ENCODE peak calls at places on chromosomes 3 and 15, in six cellular contexts. W is fibroblast of lung, U is GM20000, Z is fibroblast of mammary gland, Y is H9, D is pancreas. L is an unnamed sample.

GRCh38 chr15:74610302-74610951 is 5.2 kb upstream of the CLK3 start:
- DNase-seq in U (no peak), Y (no peak), W (peak), D (peak), Z (no peak), L (peak)

GRCh38 chr15:62809106-62809967 is 233.2 kb upstream of the TPM1 start:
- DNase-seq in Z (peak), Y (no peak), W (peak), U (no peak), D (no peak), L (no peak)

GRCh38 chr15:78195735-78196201 is 38.6 kb downstream of the ACSBG1 start:
- DNase-seq in D (no peak), Z (no peak), W (no peak), U (peak), Y (peak), L (peak)

GRCh38 chr3:139355502-139355901 is 11.7 kb downstream of the MRPS22 start:
- DNase-seq in D (no peak), W (peak), U (no peak), Z (peak), Y (no peak), L (no peak)

GRCh38 chr3:161395115-161395514 is 23.8 kb upstream of the SPTSSB start:
- DNase-seq in D (no peak), Z (no peak), W (no peak), U (no peak), Y (no peak), L (no peak)

GRCh38 chr15:31598620-31599019 is 272.0 kb downstream of the KLF13 start:
- DNase-seq in U (no peak), Z (no peak), Y (peak), W (peak), D (no peak), L (no peak)

GRCh38 chr15:48603123-48603500 is 42.4 kb downstream of the FBN1 start:
- DNase-seq in Y (no peak), Z (no peak), U (no peak), D (no peak), W (no peak), L (no peak)

GRCh38 chr15:63050737-63051700 is 8.5 kb downstream of the TPM1 start:
- DNase-seq in U (no peak), Z (peak), D (no peak), W (peak), Y (no peak), L (no peak)

GRCh38 chr3:189652042-189652441 is 20.9 kb downstream of the TP63 start:
- DNase-seq in U (no peak), Y (peak), W (peak), D (no peak), Z (peak), L (peak)

GRCh38 chr15:28068930-28069329 is 30.2 kb downstream of the OCA2 start:
- DNase-seq in D (no peak), U (no peak), Y (no peak), W (no peak), Z (no peak), L (no peak)

GRCh38 chr15:51368751-51369450 is 27.4 kb downstream of the GLDN start:
- DNase-seq in Z (peak), Y (no peak), U (no peak), D (no peak), W (peak), L (no peak)

GRCh38 chr15:44782516-44782915 is 46.2 kb downstream of the TRIM69 start:
- DNase-seq in D (no peak), U (no peak), Z (peak), Y (no peak), W (no peak), L (no peak)

DNA sequence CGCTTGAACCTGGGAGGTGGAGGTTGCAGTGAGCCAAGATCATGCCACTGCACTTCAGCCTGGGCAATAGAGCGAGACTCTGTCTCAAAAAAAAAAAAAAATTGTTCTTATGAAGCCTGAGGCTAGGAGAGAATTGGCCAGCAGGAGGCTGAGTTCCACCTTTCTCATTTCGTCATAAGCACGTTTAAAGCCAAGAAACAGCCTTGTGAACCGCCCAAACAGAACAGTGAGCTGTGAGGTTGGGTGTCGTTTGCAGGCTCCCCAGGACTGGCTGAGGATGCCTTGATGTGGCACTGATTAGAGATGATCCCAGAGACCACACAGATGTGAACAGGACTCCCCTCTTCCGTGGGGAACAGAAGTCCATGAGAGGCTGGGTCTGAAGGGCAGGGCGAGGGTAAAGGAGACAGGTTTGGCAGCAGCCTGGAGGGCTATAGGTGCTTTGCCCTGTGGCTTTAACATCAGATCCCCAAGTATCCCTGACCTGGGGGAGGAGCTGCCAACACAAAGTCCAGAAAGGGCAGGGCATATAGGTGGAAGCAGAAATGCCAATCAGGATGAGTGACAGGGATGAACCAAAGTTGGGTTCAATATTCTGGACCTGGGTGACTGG is 52.9 kb downstream of the CLEC3B start:
- DNase-seq in W (peak), Z (peak), D (no peak), U (no peak), Y (no peak), L (no peak)
- TF ChIP-seq CTCF in W (peak), Z (peak), D (no peak), U (no peak), Y (peak), L (no peak)

DNA sequence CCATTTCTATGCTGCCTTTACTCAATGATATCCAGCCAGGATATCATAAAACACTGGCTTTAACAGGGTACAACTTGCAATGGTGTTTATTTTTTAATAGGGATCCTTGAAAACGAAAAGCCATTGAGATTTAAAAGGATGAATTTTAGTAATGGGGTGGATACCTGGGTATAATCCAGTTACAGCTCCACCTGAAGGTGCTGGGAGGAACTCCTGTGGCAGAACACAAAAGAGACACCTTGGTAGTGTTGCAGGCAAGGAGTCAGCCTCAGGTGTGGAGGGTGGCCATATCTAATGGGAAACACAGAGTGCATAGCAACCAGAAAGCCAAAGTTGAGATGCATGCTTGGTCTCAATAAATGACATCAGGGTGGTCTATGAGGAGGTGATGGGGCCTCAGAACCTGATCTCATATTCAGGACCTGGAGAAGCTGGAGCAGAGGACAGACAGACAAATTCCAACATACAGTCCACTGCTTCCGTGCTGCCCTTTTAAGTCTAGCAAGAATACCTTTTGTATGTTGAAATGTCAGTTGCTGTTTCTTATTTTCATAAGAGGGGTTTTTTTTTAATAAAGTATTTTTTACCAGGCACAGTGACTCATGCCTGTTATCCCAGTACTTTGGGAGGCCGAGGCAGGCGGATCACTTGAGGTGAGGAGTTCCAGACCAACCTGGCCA is 12.0 kb upstream of the PAQR9 start:
- DNase-seq in D (no peak), U (no peak), W (no peak), Y (peak), Z (no peak), L (no peak)
- TF ChIP-seq CTCF in D (no peak), U (no peak), W (no peak), Y (peak), Z (no peak), L (no peak)

GRCh38 chr3:196666001-196666867 is 26.7 kb downstream of the NRROS start:
- DNase-seq in D (no peak), Z (peak), Y (peak), W (peak), U (no peak), L (peak)
- TF ChIP-seq CTCF in D (no peak), Z (no peak), Y (peak), W (no peak), U (no peak), L (no peak)

GRCh38 chr15:43330780-43331086 is 360 bp upstream of the LCMT2 start:
- DNase-seq in Z (no peak), U (no peak), Y (no peak), W (no peak), D (no peak), L (no peak)
- TF ChIP-seq CTCF in Z (no peak), U (no peak), Y (no peak), W (no peak), D (no peak), L (no peak)

GRCh38 chr3:179268400-179269051 is 17.6 kb upstream of the KCNMB3 start:
- DNase-seq in D (no peak), W (no peak), Z (no peak), U (no peak), Y (no peak), L (no peak)

GRCh38 chr3:179276001-179276400 is 25.1 kb upstream of the KCNMB3 start:
- DNase-seq in U (no peak), Z (no peak), D (no peak), W (no peak), Y (no peak), L (no peak)

GRCh38 chr3:179276743-179277142 is 25.8 kb upstream of the KCNMB3 start:
- DNase-seq in Z (no peak), W (no peak), U (no peak), D (no peak), Y (no peak), L (no peak)

GRCh38 chr3:179269152-179269707 is 18.3 kb upstream of the KCNMB3 start:
- DNase-seq in D (no peak), U (no peak), Z (no peak), W (no peak), Y (no peak), L (no peak)

DNA sequence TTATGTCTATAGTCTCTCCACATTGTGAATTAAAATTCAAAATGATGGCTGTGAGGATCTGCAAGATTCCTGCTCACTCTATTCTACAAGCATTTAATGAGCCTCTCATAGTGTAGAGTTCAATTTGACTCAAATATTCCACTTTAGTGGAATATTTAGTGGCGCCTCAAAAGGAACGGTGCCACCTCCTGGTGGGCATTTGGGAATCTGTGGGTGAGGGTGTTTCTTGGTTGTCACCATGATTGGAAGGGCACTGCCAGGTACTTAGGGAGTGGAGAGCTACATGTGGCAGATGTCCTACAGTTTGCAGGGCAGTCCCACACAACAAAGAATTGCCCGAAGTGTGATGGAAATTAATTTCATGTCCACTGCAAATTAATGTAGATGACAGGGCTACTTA is 21.5 kb upstream of the KCNMB3 start:
- DNase-seq in U (no peak), D (no peak), W (peak), Y (no peak), Z (peak), L (no peak)
- TF ChIP-seq CTCF in U (no peak), D (no peak), W (peak), Y (peak), Z (peak), L (no peak)

GRCh38 chr3:40258064-40258463 is 51.4 kb upstream of the EIF1B start:
- DNase-seq in U (no peak), D (no peak), W (no peak), Y (no peak), Z (no peak), L (no peak)

GRCh38 chr3:40254898-40255297 is 54.6 kb upstream of the EIF1B start:
- DNase-seq in D (no peak), Z (no peak), U (no peak), Y (no peak), W (no peak), L (no peak)

GRCh38 chr3:40255532-40255931 is 54.0 kb upstream of the EIF1B start:
- DNase-seq in Z (no peak), D (no peak), Y (no peak), U (no peak), W (no peak), L (no peak)

GRCh38 chr3:40262331-40262730 is 47.2 kb upstream of the EIF1B start:
- DNase-seq in D (no peak), W (no peak), Y (no peak), U (no peak), Z (no peak), L (no peak)

GRCh38 chr3:40258555-40258954 is 51.0 kb upstream of the EIF1B start:
- DNase-seq in Y (no peak), Z (peak), U (no peak), D (no peak), W (no peak), L (no peak)
- TF ChIP-seq CTCF in Y (no peak), Z (no peak), U (no peak), D (no peak), W (no peak), L (no peak)

GRCh38 chr3:11847607-11848006 is 922 bp upstream of the TAMM41 start:
- DNase-seq in U (peak), D (no peak), Z (no peak), W (no peak), Y (no peak), L (no peak)
- TF ChIP-seq CTCF in U (no peak), D (no peak), Z (no peak), W (no peak), Y (peak), L (no peak)

GRCh38 chr3:61875073-61875472 is 313.7 kb downstream of the PTPRG start:
- DNase-seq in W (peak), U (no peak), D (no peak), Y (no peak), Z (no peak), L (no peak)

GRCh38 chr3:61876797-61877196 is 315.4 kb downstream of the PTPRG start:
- DNase-seq in U (no peak), W (peak), Z (peak), Y (no peak), D (no peak), L (no peak)

GRCh38 chr3:61875976-61876671 is 314.8 kb downstream of the PTPRG start:
- DNase-seq in D (no peak), Z (no peak), U (no peak), Y (no peak), W (no peak), L (no peak)

GRCh38 chr3:61875488-61875887 is 314.1 kb downstream of the PTPRG start:
- DNase-seq in U (no peak), D (no peak), W (no peak), Y (no peak), Z (no peak), L (no peak)

GRCh38 chr3:61877359-61877770 is 316.0 kb downstream of the PTPRG start:
- DNase-seq in W (peak), D (no peak), Y (no peak), Z (no peak), U (peak), L (no peak)
- TF ChIP-seq CTCF in W (peak), D (no peak), Y (peak), Z (peak), U (no peak), L (no peak)

DNA sequence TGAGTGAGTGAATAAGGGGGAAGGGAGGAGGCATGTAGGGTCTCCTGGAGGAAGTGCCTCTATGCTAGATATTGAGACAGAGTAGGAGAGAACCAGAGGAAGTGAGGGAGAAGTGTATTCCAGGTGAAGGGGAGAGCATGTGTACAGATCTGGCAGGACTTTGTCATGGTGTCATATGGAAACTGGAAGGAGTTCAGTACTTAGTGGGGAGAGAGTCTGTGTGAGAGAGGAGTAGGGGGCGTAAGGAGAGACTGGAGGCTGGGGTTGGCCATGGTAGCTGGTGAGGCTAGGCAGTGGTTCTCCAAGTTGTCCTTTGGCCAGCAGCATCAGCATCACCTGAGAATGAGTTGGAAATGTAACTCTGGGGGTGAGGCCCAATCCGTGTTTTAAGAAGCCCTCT is 29.6 kb upstream of the EPHB1 start:
- DNase-seq in Y (no peak), D (no peak), Z (no peak), W (no peak), U (no peak), L (no peak)
- TF ChIP-seq CTCF in Y (no peak), D (no peak), Z (no peak), W (no peak), U (no peak), L (no peak)

L was measured in glutamatergic neuron.